ENCODE peak calls at places on chromosomes 12 and 14, in seven cellular contexts. P is left lung, B is psoas muscle, G is foreskin fibroblast, I is BE2C, H is upper lobe of left lung, O is osteoblast. J is an unnamed sample.
A peak's percentile ranks its signal among the peaks of the same experiment; 100 is the strongest.

GRCh38 chr14:20455355-20456300 is 602 bp downstream of the APEX1 start:
- DNase-seq in P (no peak), B (no peak), G (peak; percentile 87), I (no peak), H (peak; percentile 63), O (peak; percentile 95), J (no peak)

GRCh38 chr14:57391609-57392195 is 1.3 kb downstream of the NAA30 start:
- DNase-seq in P (no peak), B (no peak), G (peak; percentile 19), I (no peak), H (no peak), O (no peak), J (no peak)

GRCh38 chr12:122006186-122006926 is 15.3 kb upstream of the BCL7A start:
- DNase-seq in P (no peak), B (no peak), G (no peak), I (no peak), H (no peak), O (peak; percentile 31), J (no peak)

GRCh38 chr12:45914090-45914489 is 76.3 kb downstream of the SCAF11 start:
- DNase-seq in P (no peak), B (no peak), G (peak; percentile 88), I (no peak), H (no peak), O (peak; percentile 76), J (peak; percentile 11)

GRCh38 chr12:67766370-67766769 is 117.8 kb downstream of the DYRK2 start:
- DNase-seq in P (no peak), B (no peak), G (peak; percentile 92), I (no peak), H (no peak), O (peak; percentile 62), J (peak; percentile 51)

GRCh38 chr14:54625158-54625557 is 58.2 kb downstream of the SAMD4A start:
- DNase-seq in P (no peak), B (no peak), G (no peak), I (no peak), H (no peak), O (no peak), J (no peak)

GRCh38 chr12:174596-174995 is 39.4 kb downstream of the SLC6A12 start:
- DNase-seq in P (peak; percentile 80), B (no peak), G (no peak), I (no peak), H (no peak), O (no peak), J (no peak)

GRCh38 chr12:49776858-49777257 is 35.5 kb downstream of the TMBIM6 start:
- DNase-seq in P (no peak), B (no peak), G (no peak), I (no peak), H (no peak), O (no peak), J (no peak)

GRCh38 chr14:53295985-53296582 is 143.0 kb upstream of the DDHD1 start:
- DNase-seq in P (no peak), B (no peak), G (peak; percentile 74), I (no peak), H (no peak), O (no peak), J (no peak)

GRCh38 chr14:38197001-38197760 is 10.5 kb upstream of the SSTR1 start:
- DNase-seq in P (no peak), B (no peak), G (peak; percentile 33), I (no peak), H (no peak), O (no peak), J (no peak)

GRCh38 chr14:89641495-89642162 is 224.6 kb upstream of the FOXN3 start:
- DNase-seq in P (no peak), B (no peak), G (no peak), I (no peak), H (no peak), O (no peak), J (no peak)

GRCh38 chr12:21456291-21456780 is 18.9 kb downstream of the PYROXD1 start:
- DNase-seq in P (no peak), B (no peak), G (peak; percentile 43), I (no peak), H (no peak), O (no peak), J (no peak)

GRCh38 chr14:65256714-65257113 is 154.4 kb upstream of the MAX start:
- DNase-seq in P (no peak), B (no peak), G (no peak), I (no peak), H (no peak), O (no peak), J (no peak)

GRCh38 chr14:96055753-96056508 is 16.8 kb downstream of the C14orf132 start:
- DNase-seq in P (no peak), B (no peak), G (no peak), I (no peak), H (no peak), O (no peak), J (no peak)

GRCh38 chr14:92655802-92656201 is 92.6 kb downstream of the LGMN start:
- DNase-seq in P (no peak), B (no peak), G (no peak), I (no peak), H (no peak), O (no peak), J (no peak)

GRCh38 chr14:92656306-92656705 is 92.1 kb downstream of the LGMN start:
- DNase-seq in P (no peak), B (no peak), G (peak; percentile 33), I (no peak), H (no peak), O (no peak), J (no peak)

GRCh38 chr14:92653162-92653651 is 95.2 kb downstream of the LGMN start:
- DNase-seq in P (peak; percentile 84), B (no peak), G (no peak), I (no peak), H (no peak), O (no peak), J (no peak)

GRCh38 chr14:92654206-92654901 is 94.1 kb downstream of the LGMN start:
- DNase-seq in P (no peak), B (no peak), G (no peak), I (no peak), H (no peak), O (no peak), J (no peak)

GRCh38 chr14:92655372-92655771 is 93.1 kb downstream of the LGMN start:
- DNase-seq in P (no peak), B (no peak), G (no peak), I (no peak), H (no peak), O (no peak), J (no peak)
- H3K4me3 ChIP-seq in P (no peak overlapping the region), B (no peak overlapping the region), G (no peak overlapping the region), I (no peak overlapping the region), H (no peak overlapping the region), O (no peak overlapping the region), J (no peak overlapping the region)

DNA sequence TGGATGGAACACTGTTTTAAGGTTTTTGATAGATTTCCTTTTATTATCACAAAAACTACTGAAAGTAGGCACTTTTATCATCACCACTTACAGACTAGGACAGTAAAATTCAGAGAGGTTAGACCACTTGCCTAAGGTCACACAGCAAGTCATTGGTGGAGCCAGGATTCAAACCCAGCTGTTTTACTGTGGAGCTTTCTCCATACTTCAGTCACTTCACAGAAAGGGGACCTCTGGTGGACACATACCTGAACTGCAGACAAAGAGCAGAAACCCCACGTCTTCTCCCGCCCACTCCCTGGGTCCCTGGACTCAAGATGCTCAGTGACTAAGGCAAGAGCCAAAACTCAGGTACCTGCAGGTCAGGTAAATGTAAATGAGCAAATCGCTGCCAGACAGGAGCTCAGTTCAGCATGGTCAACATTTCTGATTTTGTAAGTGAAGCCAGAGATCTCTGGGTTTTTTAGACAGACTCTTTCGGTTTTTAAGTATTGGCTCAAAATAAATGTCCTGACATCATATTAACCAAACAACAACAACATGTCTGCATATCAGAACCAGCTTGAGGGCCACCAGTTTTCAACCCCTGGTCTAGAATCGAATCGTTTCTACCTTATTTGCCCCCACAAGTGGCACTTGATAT is 111.0 kb downstream of the KSR2 start:
- DNase-seq in P (no peak), B (no peak), G (peak; percentile 47), I (peak; percentile 46), H (peak; percentile 28), O (peak; percentile 47), J (no peak)
- TF ChIP-seq CTCF in P (peak; percentile 66), B (peak; percentile 51), G (peak; percentile 49), I (peak; percentile 69), H (no peak), O (peak; percentile 59), J (peak; percentile 69)

GRCh38 chr12:69287556-69287955 is 48.2 kb downstream of the CPSF6 start:
- DNase-seq in P (no peak), B (no peak), G (no peak), I (no peak), H (no peak), O (no peak), J (no peak)

GRCh38 chr12:69278814-69279782 is 39.7 kb downstream of the CPSF6 start:
- DNase-seq in P (no peak), B (no peak), G (no peak), I (no peak), H (no peak), O (peak; percentile 17), J (no peak)

DNA sequence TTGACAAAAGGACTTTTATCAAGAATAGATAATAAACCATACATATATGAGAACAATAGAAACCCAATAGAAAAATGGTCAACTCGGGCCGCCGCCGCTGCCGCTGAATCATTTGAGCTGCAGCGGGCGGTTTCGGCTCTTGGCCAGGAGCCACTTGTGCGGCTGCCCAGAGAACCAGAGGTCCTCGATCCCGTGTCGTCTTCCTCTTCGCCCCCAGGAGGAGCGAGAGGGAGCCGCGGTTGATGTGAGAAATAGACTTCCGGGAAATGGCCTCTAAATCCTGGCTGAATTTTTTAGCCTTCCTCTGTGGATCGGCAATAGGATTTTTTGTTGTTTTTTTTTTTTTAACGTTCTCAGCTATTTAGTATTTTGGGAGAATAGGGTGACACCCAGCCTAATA is 44.8 kb downstream of the CPSF6 start:
- DNase-seq in P (peak; percentile 89), B (peak; percentile 88), G (peak; percentile 89), I (peak; percentile 80), H (peak; percentile 76), O (peak; percentile 25), J (peak; percentile 30)
- H3K4me3 ChIP-seq in P (peak overlapping the region; percentile 2), B (peak overlapping the region; percentile 51), G (peak overlapping the region; percentile 50), I (peak overlapping the region; percentile 23), H (no peak overlapping the region), O (peak overlapping the region; percentile 50), J (no peak overlapping the region)

DNA sequence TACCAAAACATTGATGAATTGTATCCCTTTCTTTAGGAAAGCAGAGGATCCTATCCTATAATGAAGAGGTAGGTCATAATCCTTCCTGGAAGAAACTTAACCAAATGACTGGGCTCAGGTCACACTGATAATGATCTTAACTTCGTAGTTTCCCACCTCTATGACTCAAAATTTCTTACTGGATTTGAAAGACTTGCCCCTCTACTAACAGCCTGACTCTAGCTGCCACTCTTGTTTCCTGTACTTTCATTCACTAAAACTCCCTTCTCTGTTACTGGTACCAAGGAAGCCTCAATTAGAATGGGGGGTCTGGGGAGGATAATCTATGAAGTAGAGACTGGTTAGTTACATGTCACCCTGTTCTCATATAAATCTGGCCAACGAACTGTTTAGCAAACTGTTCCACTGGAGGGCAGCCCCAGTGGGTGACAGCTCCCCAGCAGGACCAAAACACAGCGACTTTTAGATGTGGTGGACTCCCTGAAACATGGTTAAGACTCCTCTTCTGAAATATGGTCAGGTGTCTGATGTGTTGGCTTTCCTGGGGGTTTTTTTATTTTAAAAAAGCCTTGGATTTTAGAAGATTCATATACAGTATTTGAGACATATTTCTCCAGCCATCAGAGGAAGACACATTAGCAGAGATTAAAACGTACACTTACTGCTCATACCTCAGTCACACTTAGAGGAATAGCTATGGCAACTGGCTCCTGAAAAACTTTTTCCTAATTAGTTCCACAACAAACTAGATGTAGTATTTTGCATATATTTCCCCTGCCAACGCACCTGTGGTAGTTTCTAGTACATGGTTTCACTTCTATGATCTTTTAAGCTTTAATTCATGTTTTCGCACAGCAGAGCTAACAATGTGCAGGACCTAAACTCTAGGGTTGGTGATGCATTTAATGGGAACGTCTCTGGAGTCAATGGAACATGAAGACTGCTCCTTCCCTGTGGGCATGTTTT is 72.3 kb downstream of the ACADS start:
- DNase-seq in P (no peak), B (no peak), G (no peak), I (no peak), H (no peak), O (no peak), J (no peak)
- TF ChIP-seq CTCF in P (no peak), B (no peak), G (no peak), I (no peak), H (no peak), O (no peak), J (no peak)

J was measured in HFF-Myc.